ENCODE peak calls at places on chromosomes 6 and 20, in seven cellular contexts. H is tibial nerve, O is HCT116, Q is body of pancreas, M is K562, N is ovary, P is heart left ventricle. L is an unnamed sample.

GRCh38 chr20:14775778-14776177 is 438.4 kb upstream of the FLRT3 start:
- DNase-seq in N (no peak), O (peak), H (peak), M (no peak), Q (peak), P (no peak), L (no peak)

GRCh38 chr6:80468398-80468797 is 361.9 kb downstream of the BCKDHB start:
- DNase-seq in M (no peak), P (no peak), H (no peak), Q (no peak), O (no peak), N (no peak), L (no peak)

GRCh38 chr6:41426888-41427641 is 91.7 kb downstream of the NCR2 start:
- DNase-seq in H (no peak), Q (no peak), P (no peak), O (no peak), N (no peak), M (no peak), L (no peak)

GRCh38 chr20:58070664-58071499 is 157.6 kb downstream of the ANKRD60 start:
- DNase-seq in Q (no peak), H (no peak), P (no peak), O (no peak), N (no peak), M (no peak), L (no peak)

GRCh38 chr6:142551145-142551811 is 249.5 kb downstream of the ADGRG6 start:
- DNase-seq in Q (no peak), N (no peak), H (no peak), O (peak), M (no peak), P (no peak), L (no peak)

GRCh38 chr6:149031545-149032317 is 284.9 kb downstream of the UST start:
- DNase-seq in M (no peak), O (peak), P (no peak), H (no peak), N (peak), Q (no peak), L (no peak)

GRCh38 chr6:94736231-94736630 is 841.1 kb upstream of the MANEA start:
- DNase-seq in N (no peak), H (no peak), M (no peak), O (no peak), P (no peak), Q (no peak), L (no peak)

GRCh38 chr6:148223424-148223842 is 119.2 kb upstream of the SASH1 start:
- DNase-seq in Q (no peak), O (no peak), H (no peak), P (no peak), M (no peak), N (no peak), L (no peak)

GRCh38 chr6:132067286-132067685 is 116.1 kb upstream of the CCN2 start:
- DNase-seq in O (no peak), H (no peak), Q (no peak), P (no peak), M (no peak), N (no peak), L (no peak)

GRCh38 chr6:168756009-168756634 is 315.1 kb downstream of the SMOC2 start:
- DNase-seq in O (no peak), M (no peak), Q (no peak), N (no peak), H (no peak), P (no peak), L (no peak)

GRCh38 chr6:12419626-12420272 is 129.6 kb downstream of the EDN1 start:
- DNase-seq in O (no peak), P (no peak), H (no peak), N (no peak), M (no peak), Q (no peak), L (no peak)

GRCh38 chr6:107314644-107315043 is 144.7 kb downstream of the PDSS2 start:
- DNase-seq in N (no peak), H (no peak), M (no peak), P (no peak), Q (no peak), O (no peak), L (no peak)

GRCh38 chr6:73614802-73615201 is 39.0 kb downstream of the SLC17A5 start:
- DNase-seq in N (no peak), O (no peak), M (peak), H (no peak), Q (no peak), P (no peak), L (no peak)

GRCh38 chr6:81911446-81911845 is 159.0 kb upstream of the TENT5A start:
- DNase-seq in Q (no peak), H (no peak), O (no peak), P (no peak), N (no peak), M (no peak), L (no peak)

GRCh38 chr20:38032585-38033329 is 499 bp downstream of the TTI1 start:
- DNase-seq in Q (peak), H (no peak), N (no peak), M (peak), O (no peak), P (no peak), L (no peak)

GRCh38 chr6:44733868-44734267 is 346.4 kb downstream of the CDC5L start:
- DNase-seq in M (no peak), Q (no peak), N (no peak), P (peak), O (no peak), H (peak), L (no peak)

GRCh38 chr6:160461641-160462040 is 113.5 kb downstream of the SLC22A3 start:
- DNase-seq in M (no peak), N (no peak), Q (no peak), P (no peak), O (no peak), H (no peak), L (no peak)

GRCh38 chr6:90493332-90493731 is 93.5 kb downstream of the MAP3K7 start:
- DNase-seq in P (no peak), O (no peak), N (no peak), Q (no peak), H (no peak), M (no peak), L (no peak)

GRCh38 chr20:46350201-46350985 is 42.1 kb upstream of the CDH22 start:
- DNase-seq in H (no peak), O (no peak), M (peak), Q (no peak), N (no peak), P (no peak), L (no peak)

GRCh38 chr6:41334482-41335023 is 855 bp upstream of the NCR2 start:
- DNase-seq in H (no peak), N (no peak), M (peak), Q (no peak), P (no peak), O (no peak), L (no peak)

GRCh38 chr6:25113436-25113835 is 165.7 kb upstream of the CARMIL1 start:
- DNase-seq in M (no peak), Q (no peak), O (no peak), N (no peak), P (no peak), H (no peak), L (no peak)

GRCh38 chr6:43442935-43443334 is 12.4 kb downstream of the DLK2 start:
- DNase-seq in H (no peak), Q (no peak), P (no peak), M (no peak), O (no peak), N (no peak), L (no peak)

GRCh38 chr6:136592930-136593673 is 42.9 kb upstream of the MAP7 start:
- DNase-seq in P (no peak), M (no peak), Q (no peak), H (no peak), O (no peak), N (no peak), L (no peak)

GRCh38 chr6:121951918-121952379 is 447.5 kb upstream of the HSF2 start:
- DNase-seq in M (no peak), H (no peak), N (no peak), O (no peak), P (no peak), Q (no peak), L (no peak)

GRCh38 chr6:16841241-16841640 is 80.0 kb upstream of the ATXN1 start:
- DNase-seq in P (no peak), H (no peak), Q (no peak), O (no peak), M (no peak), N (no peak), L (no peak)

GRCh38 chr6:36592221-36592655 is 1.9 kb upstream of the SRSF3 start:
- DNase-seq in O (no peak), H (no peak), M (no peak), N (no peak), Q (no peak), P (no peak), L (no peak)

GRCh38 chr20:3071610-3072529 is at the start of gene OXT:
- DNase-seq in O (no peak), Q (no peak), N (no peak), P (peak), M (no peak), H (no peak), L (no peak)

GRCh38 chr6:3990692-3991491 is 88.0 kb downstream of the FAM217A start:
- DNase-seq in P (peak), H (peak), Q (peak), O (peak), N (peak), M (peak), L (peak)
- TF ChIP-seq CTCF in P (peak), H (peak), Q (peak), O (peak), N (peak), M (peak), L (peak)

DNA sequence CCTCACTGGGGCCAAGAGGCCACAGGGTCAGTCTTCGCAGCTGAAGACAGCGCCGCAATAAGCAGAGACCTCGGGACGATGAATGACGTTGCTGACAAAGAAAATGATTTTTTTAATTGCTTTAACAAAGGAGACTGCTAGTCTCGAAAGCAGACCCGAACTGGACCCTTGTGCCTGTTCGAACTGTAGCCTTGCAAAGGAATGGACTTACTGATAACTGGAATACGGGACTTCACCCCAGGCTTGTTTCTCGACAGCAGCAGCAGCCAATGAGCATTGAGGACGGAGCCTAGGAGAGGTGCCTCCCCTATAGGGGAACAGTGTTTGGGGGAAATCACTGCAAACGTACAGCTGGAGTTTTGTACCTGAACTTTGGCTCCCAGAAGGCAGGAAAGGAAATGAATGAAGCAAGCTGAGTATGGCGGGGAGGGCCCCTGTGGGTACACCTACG is 1.3 kb upstream of the TAF4 start:
- DNase-seq in N (peak), P (no peak), O (no peak), M (peak), H (peak), Q (no peak), L (no peak)
- TF ChIP-seq POLR2A in N (peak), P (no peak), O (no peak), M (peak), H (no peak), Q (no peak), L (peak)

GRCh38 chr6:158552796-158553138 is 7.1 kb upstream of the TMEM181 start:
- DNase-seq in P (no peak), N (no peak), O (no peak), Q (no peak), H (no peak), M (no peak), L (peak)
- H3K27ac ChIP-seq in P (no peak), N (no peak), O (no peak), Q (no peak), H (no peak), M (no peak), L (no peak)

DNA sequence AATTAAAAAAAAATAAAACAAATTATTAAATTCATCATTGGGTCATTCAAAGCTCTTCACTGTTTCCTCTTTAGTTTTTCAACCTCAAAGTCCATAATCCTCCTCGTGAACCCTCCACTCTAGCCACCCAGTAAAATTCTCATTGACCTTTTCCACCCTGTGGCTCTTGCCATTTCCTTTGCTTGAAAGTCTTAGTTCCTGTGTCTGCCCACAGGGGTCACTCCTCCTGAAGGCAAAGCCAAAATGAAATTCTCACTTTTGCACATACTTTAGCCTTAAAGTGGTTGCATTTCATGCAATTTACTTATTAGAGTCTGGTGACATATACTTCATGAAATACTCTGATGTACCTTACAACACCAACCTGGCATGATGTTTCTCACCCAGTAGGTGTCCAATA is 263.7 kb downstream of the BMP2 start:
- DNase-seq in Q (no peak), H (no peak), N (no peak), M (no peak), O (no peak), P (no peak), L (no peak)
- TF ChIP-seq CTCF in Q (peak), H (no peak), N (no peak), M (no peak), O (no peak), P (no peak), L (peak)

GRCh38 chr20:50398064-50398463 is 112.1 kb upstream of the PTPN1 start:
- DNase-seq in O (no peak), Q (no peak), N (no peak), P (no peak), H (no peak), M (no peak), L (peak)

GRCh38 chr20:50399003-50399916 is 110.9 kb upstream of the PTPN1 start:
- DNase-seq in Q (no peak), P (peak), N (peak), M (no peak), H (no peak), O (no peak), L (peak)

GRCh38 chr20:50399917-50400704 is 110.1 kb upstream of the PTPN1 start:
- DNase-seq in M (no peak), P (no peak), Q (no peak), N (no peak), O (no peak), H (no peak), L (peak)

GRCh38 chr20:50397058-50397457 is 113.1 kb upstream of the PTPN1 start:
- DNase-seq in Q (no peak), P (no peak), N (no peak), M (no peak), O (no peak), H (no peak), L (no peak)

GRCh38 chr20:50398471-50399002 is 111.6 kb upstream of the PTPN1 start:
- DNase-seq in M (no peak), P (no peak), O (no peak), N (no peak), H (no peak), Q (no peak), L (no peak)
- TF ChIP-seq POLR2A in M (no peak), P (no peak), O (no peak), N (no peak), H (no peak), Q (no peak), L (no peak)

DNA sequence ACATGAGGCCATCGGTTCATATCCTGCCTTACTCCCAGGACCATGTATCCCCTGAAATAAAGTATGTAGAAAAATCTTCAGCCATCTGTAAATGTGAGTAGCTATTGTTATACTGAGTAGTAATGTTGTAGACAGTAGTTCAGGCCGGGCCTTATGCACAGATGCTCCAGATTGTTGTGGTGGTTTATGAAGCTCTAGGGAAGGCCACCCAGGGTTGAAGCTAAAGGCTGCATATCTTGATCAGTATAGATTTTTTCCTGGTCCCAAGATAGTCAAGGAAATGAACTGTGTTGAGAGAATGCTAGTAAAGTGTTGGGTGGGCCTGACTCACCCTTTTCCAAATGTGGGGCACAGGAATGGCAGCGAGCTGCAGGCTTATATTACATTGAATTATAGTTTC is 81.4 kb downstream of the FNDC1 start:
- DNase-seq in P (no peak), M (no peak), N (no peak), H (no peak), O (no peak), Q (no peak), L (no peak)
- H3K27ac ChIP-seq in P (no peak), M (no peak), N (no peak), H (no peak), O (no peak), Q (no peak), L (no peak)

GRCh38 chr6:7900621-7901020 is 10.0 kb downstream of the TXNDC5 start:
- DNase-seq in M (no peak), P (no peak), Q (no peak), H (no peak), N (no peak), O (no peak), L (no peak)

GRCh38 chr6:7899889-7900213 is 10.7 kb downstream of the TXNDC5 start:
- DNase-seq in H (no peak), M (no peak), Q (no peak), P (no peak), N (no peak), O (no peak), L (no peak)

GRCh38 chr6:7901056-7901455 is 9.5 kb downstream of the TXNDC5 start:
- DNase-seq in P (no peak), N (no peak), H (no peak), O (no peak), Q (no peak), M (no peak), L (no peak)

GRCh38 chr6:7897461-7898192 is 13.0 kb downstream of the TXNDC5 start:
- DNase-seq in Q (no peak), M (no peak), H (no peak), P (no peak), N (no peak), O (no peak), L (no peak)

DNA sequence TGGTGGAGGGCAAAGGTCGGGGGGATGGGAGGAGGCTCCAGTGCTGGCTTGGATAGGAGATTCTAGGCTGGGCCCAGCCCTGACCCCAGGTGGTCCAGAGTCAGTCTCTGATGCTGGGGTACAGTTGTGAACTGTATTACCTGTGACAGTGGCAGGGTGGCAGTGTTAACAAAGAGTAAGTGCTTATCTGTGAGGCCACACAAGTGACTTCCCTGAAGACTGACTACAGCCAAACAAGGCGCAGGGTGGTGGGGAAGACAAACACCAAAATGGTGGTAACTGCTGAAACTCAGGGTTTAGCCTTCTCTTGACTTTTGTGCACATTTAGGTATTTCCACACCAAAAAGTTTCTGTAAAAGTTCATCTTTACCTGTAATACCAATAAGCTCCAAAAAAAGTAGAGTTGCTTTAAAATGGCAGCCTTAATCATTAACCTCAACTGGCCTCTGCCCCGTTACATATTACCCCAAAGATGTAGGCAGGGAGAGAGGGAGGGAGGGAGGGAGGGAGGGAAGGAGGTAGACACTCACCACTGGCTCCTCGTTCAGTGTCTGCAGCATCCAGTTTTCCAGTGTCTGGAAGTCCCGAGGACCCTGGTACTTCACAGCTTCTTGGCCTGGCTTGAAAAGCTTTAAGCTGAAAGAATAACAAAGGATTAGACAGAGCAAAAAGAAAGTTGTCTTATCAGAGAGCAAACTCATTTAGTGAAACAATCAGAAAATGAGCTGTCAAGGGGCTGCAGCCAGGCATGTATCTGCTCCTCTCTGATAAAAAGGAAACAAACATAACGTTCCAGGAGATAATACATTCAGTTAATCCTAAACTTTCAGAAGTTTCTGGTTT is 11.3 kb downstream of the TXNDC5 start:
- DNase-seq in Q (no peak), H (no peak), N (no peak), O (no peak), P (no peak), M (peak), L (no peak)
- TF ChIP-seq CTCF in Q (peak), H (no peak), N (no peak), O (peak), P (no peak), M (peak), L (peak)

DNA sequence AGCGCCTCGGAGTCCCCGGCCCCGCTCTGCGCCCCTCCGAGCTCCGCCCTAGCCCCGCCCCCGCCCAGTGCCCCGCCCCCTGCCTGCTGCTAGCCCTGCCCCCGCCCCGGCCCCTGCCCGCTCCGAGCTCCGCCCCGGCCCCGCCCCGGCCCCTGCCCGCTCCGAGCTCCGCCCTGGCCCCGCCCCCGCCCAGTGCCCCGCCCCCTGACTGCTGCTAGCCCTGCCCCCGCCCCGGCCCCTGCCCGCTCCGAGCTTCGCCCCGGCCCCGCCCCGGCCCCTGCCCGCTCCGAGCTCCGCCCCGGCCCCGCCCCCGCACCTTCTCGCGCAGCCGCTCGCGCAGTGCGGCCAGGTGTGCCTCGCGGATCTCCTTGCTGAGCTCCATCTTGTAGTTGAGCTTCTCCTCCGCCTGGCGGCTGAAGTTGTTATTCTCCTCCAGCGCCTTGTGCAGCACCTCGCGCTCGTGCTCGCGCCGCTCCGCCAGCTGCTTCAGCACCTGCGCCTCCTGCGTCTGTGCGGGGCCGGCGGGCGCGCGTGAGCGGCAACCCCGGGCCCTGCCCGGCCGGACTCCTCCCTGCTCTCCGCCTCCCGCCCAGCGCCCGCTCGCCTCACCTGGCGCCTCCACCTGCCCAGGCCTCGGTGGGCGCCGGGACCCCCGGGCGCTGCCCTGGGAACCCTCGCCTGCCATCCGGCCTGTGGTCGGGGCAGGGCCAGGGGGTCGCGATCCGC is 11.3 kb downstream of the STMN3 start:
- DNase-seq in P (peak), H (peak), N (peak), Q (peak), M (peak), O (peak), L (peak)
- TF ChIP-seq POLR2A in P (no peak), H (no peak), N (no peak), Q (peak), M (no peak), O (peak), L (no peak)

L was measured in right lobe of liver.